ENCODE peak calls at places on chromosomes 2 and 18, in seven cellular contexts. One of them, this sample, is unnamed. For H3K4me1 and H3K9me3, the result is how much of the 10 kb centered on the place peaks cover.

GRCh38 chr2:76748581-76749296 is 773.4 kb downstream of the LRRTM4 start:
- DNase-seq in psoas muscle: no peak
- DNase-seq in right atrium auricular region: no peak
- DNase-seq in stomach: no peak
- DNase-seq in K562: no peak
- DNase-seq in colonic mucosa: no peak
- DNase-seq in left ventricle myocardium inferior: no peak
- DNase-seq in this sample: peak

GRCh38 chr2:62254424-62255266 is 58.7 kb downstream of the B3GNT2 start:
- DNase-seq in psoas muscle: no peak
- DNase-seq in right atrium auricular region: no peak
- DNase-seq in stomach: no peak
- DNase-seq in K562: no peak
- DNase-seq in colonic mucosa: no peak
- DNase-seq in left ventricle myocardium inferior: no peak
- DNase-seq in this sample: no peak

GRCh38 chr2:105761931-105762515 is 17.3 kb downstream of the NCK2 start:
- DNase-seq in psoas muscle: no peak
- DNase-seq in right atrium auricular region: no peak
- DNase-seq in stomach: no peak
- DNase-seq in K562: no peak
- DNase-seq in colonic mucosa: no peak
- DNase-seq in left ventricle myocardium inferior: no peak
- DNase-seq in this sample: no peak

GRCh38 chr18:24027156-24027555 is 12.6 kb downstream of the TTC39C start:
- DNase-seq in psoas muscle: peak
- DNase-seq in right atrium auricular region: peak
- DNase-seq in stomach: no peak
- DNase-seq in K562: no peak
- DNase-seq in colonic mucosa: no peak
- DNase-seq in left ventricle myocardium inferior: peak
- DNase-seq in this sample: no peak

GRCh38 chr2:219010162-219010756 is 17.0 kb upstream of the CRYBA2 start:
- DNase-seq in psoas muscle: no peak
- DNase-seq in right atrium auricular region: no peak
- DNase-seq in stomach: no peak
- DNase-seq in K562: peak
- DNase-seq in colonic mucosa: no peak
- DNase-seq in left ventricle myocardium inferior: no peak
- DNase-seq in this sample: peak

GRCh38 chr2:66925128-66925527 is 472.0 kb upstream of the ETAA1 start:
- DNase-seq in psoas muscle: no peak
- DNase-seq in right atrium auricular region: no peak
- DNase-seq in stomach: no peak
- DNase-seq in K562: no peak
- DNase-seq in colonic mucosa: no peak
- DNase-seq in left ventricle myocardium inferior: no peak
- DNase-seq in this sample: no peak

GRCh38 chr2:60383421-60384117 is 169.9 kb downstream of the BCL11A start:
- DNase-seq in psoas muscle: no peak
- DNase-seq in right atrium auricular region: no peak
- DNase-seq in stomach: no peak
- DNase-seq in K562: no peak
- DNase-seq in colonic mucosa: no peak
- DNase-seq in left ventricle myocardium inferior: no peak
- DNase-seq in this sample: no peak

GRCh38 chr2:227052879-227053278 is 111.1 kb downstream of the COL4A4 start:
- DNase-seq in psoas muscle: no peak
- DNase-seq in right atrium auricular region: no peak
- DNase-seq in stomach: no peak
- DNase-seq in K562: no peak
- DNase-seq in colonic mucosa: no peak
- DNase-seq in left ventricle myocardium inferior: no peak
- DNase-seq in this sample: no peak

GRCh38 chr2:143157001-143157798 is 28.0 kb downstream of the ARHGAP15 start:
- DNase-seq in psoas muscle: no peak
- DNase-seq in right atrium auricular region: no peak
- DNase-seq in stomach: no peak
- DNase-seq in K562: no peak
- DNase-seq in colonic mucosa: no peak
- DNase-seq in left ventricle myocardium inferior: no peak
- DNase-seq in this sample: no peak

GRCh38 chr18:70293166-70293565 is 4.3 kb downstream of the SOCS6 start:
- DNase-seq in psoas muscle: no peak
- DNase-seq in right atrium auricular region: no peak
- DNase-seq in stomach: no peak
- DNase-seq in K562: peak
- DNase-seq in colonic mucosa: peak
- DNase-seq in left ventricle myocardium inferior: no peak
- DNase-seq in this sample: peak

GRCh38 chr18:70292628-70293027 is 3.8 kb downstream of the SOCS6 start:
- DNase-seq in psoas muscle: no peak
- DNase-seq in right atrium auricular region: no peak
- DNase-seq in stomach: no peak
- DNase-seq in K562: no peak
- DNase-seq in colonic mucosa: peak
- DNase-seq in left ventricle myocardium inferior: no peak
- DNase-seq in this sample: peak

GRCh38 chr18:70289351-70290330 is 796 bp downstream of the SOCS6 start:
- DNase-seq in psoas muscle: peak
- DNase-seq in right atrium auricular region: no peak
- DNase-seq in stomach: peak
- DNase-seq in K562: peak
- DNase-seq in colonic mucosa: peak
- DNase-seq in left ventricle myocardium inferior: peak
- DNase-seq in this sample: peak

GRCh38 chr18:70290482-70291294 is 1.8 kb downstream of the SOCS6 start:
- DNase-seq in psoas muscle: no peak
- DNase-seq in right atrium auricular region: no peak
- DNase-seq in stomach: no peak
- DNase-seq in K562: peak
- DNase-seq in colonic mucosa: peak
- DNase-seq in left ventricle myocardium inferior: no peak
- DNase-seq in this sample: no peak

DNA sequence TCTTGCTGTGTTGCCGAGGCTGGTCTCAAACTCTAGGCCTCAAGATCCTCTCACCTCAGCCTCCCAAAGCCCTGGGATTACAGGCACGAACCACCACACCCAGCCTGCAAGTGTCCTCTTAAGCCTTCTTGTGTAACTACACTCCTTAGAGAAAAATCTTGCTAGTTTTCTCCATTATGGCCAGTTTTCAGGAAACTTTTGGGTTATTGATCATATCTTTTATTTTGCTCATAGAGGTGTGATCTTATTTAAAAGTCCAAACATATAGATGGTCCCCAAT is 2.4 kb downstream of the SOCS6 start:
- DNase-seq in psoas muscle: no peak
- DNase-seq in right atrium auricular region: no peak
- DNase-seq in stomach: no peak
- DNase-seq in K562: peak
- DNase-seq in colonic mucosa: no peak
- DNase-seq in left ventricle myocardium inferior: no peak
- DNase-seq in this sample: peak
- H3K4me1 ChIP-seq in psoas muscle: half or more
- H3K4me1 ChIP-seq in right atrium auricular region: half or more
- H3K4me1 ChIP-seq in stomach: under half
- H3K4me1 ChIP-seq in K562: under half
- H3K4me1 ChIP-seq in colonic mucosa: under half
- H3K4me1 ChIP-seq in left ventricle myocardium inferior: half or more
- H3K4me1 ChIP-seq in this sample: under half

GRCh38 chr2:100292022-100292580 is 30.2 kb downstream of the LONRF2 start:
- DNase-seq in psoas muscle: peak
- DNase-seq in right atrium auricular region: peak
- DNase-seq in stomach: peak
- DNase-seq in K562: peak
- DNase-seq in colonic mucosa: no peak
- DNase-seq in left ventricle myocardium inferior: no peak
- DNase-seq in this sample: no peak
- TF ChIP-seq CTCF in psoas muscle: no peak
- TF ChIP-seq CTCF in right atrium auricular region: no peak
- TF ChIP-seq CTCF in stomach: no peak
- TF ChIP-seq CTCF in K562: peak
- TF ChIP-seq CTCF in colonic mucosa: no peak
- TF ChIP-seq CTCF in left ventricle myocardium inferior: no peak
- TF ChIP-seq CTCF in this sample: no peak

DNA sequence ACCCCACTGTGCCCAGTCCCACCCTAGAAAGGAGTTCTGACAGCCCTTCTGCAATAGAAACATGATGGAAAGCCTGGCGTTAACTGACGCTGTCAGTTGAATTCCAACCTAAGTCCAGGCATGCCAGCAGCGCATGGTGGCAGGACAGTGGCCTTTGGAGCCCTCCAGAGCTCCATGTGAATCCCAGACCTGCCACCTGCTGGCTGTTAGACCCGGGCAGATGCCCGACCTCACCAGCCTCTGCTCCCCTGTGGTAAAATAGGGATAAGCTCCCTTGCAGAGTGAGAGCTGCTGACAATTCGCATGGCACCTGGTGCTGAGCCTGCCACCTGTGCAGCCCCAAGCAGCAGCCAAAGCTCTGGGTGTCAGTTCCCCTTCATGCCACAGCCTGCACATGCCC is 138.6 kb downstream of the LOXHD1 start:
- DNase-seq in psoas muscle: no peak
- DNase-seq in right atrium auricular region: no peak
- DNase-seq in stomach: no peak
- DNase-seq in K562: no peak
- DNase-seq in colonic mucosa: no peak
- DNase-seq in left ventricle myocardium inferior: peak
- DNase-seq in this sample: no peak
- H3K9me3 ChIP-seq in psoas muscle: under half
- H3K9me3 ChIP-seq in right atrium auricular region: under half
- H3K9me3 ChIP-seq in stomach: under half
- H3K9me3 ChIP-seq in K562: under half
- H3K9me3 ChIP-seq in colonic mucosa: under half
- H3K9me3 ChIP-seq in left ventricle myocardium inferior: under half
- H3K9me3 ChIP-seq in this sample: under half

DNA sequence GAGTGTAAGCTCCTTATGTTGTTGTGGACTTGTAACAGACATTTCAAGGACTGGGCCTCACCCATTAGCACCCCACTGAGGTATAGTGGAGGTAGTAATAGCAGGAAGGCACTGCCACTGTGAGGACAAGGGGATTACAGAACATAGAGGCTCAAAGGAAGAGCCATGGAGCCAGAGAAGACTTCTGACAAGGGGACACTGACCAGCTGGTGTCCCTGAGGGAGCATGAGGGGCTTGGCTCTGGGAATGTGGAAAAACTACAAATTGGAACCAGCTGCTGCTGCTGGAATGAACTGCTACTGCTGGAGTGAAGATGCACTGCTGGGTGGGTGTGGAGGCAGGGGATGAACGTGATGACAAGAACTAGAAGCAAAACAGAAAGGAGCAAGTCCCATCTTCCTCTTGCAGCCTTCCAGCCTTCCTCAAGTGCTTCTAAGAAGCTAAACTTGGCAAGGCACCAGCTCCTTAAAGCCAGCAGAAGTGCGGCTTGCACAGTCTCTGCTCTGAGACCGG is 167.3 kb upstream of the NOSTRIN start:
- DNase-seq in psoas muscle: peak
- DNase-seq in right atrium auricular region: peak
- DNase-seq in stomach: peak
- DNase-seq in K562: no peak
- DNase-seq in colonic mucosa: peak
- DNase-seq in left ventricle myocardium inferior: peak
- DNase-seq in this sample: no peak
- H3K4me1 ChIP-seq in psoas muscle: half or more
- H3K4me1 ChIP-seq in right atrium auricular region: half or more
- H3K4me1 ChIP-seq in stomach: under half
- H3K4me1 ChIP-seq in K562: under half
- H3K4me1 ChIP-seq in colonic mucosa: under half
- H3K4me1 ChIP-seq in left ventricle myocardium inferior: half or more
- H3K4me1 ChIP-seq in this sample: under half

GRCh38 chr2:231685349-231686191 is 22.8 kb upstream of the PTMA start:
- DNase-seq in psoas muscle: peak
- DNase-seq in right atrium auricular region: no peak
- DNase-seq in stomach: no peak
- DNase-seq in K562: no peak
- DNase-seq in colonic mucosa: no peak
- DNase-seq in left ventricle myocardium inferior: no peak
- DNase-seq in this sample: no peak
- TF ChIP-seq CTCF in psoas muscle: no peak
- TF ChIP-seq CTCF in right atrium auricular region: no peak
- TF ChIP-seq CTCF in stomach: no peak
- TF ChIP-seq CTCF in K562: peak
- TF ChIP-seq CTCF in colonic mucosa: no peak
- TF ChIP-seq CTCF in left ventricle myocardium inferior: no peak
- TF ChIP-seq CTCF in this sample: no peak

GRCh38 chr2:206105541-206105940 is 19.6 kb upstream of the INO80D start:
- DNase-seq in psoas muscle: no peak
- DNase-seq in right atrium auricular region: no peak
- DNase-seq in stomach: no peak
- DNase-seq in K562: no peak
- DNase-seq in colonic mucosa: no peak
- DNase-seq in left ventricle myocardium inferior: no peak
- DNase-seq in this sample: no peak
- H3K9me3 ChIP-seq in psoas muscle: under half
- H3K9me3 ChIP-seq in right atrium auricular region: under half
- H3K9me3 ChIP-seq in stomach: under half
- H3K9me3 ChIP-seq in K562: under half
- H3K9me3 ChIP-seq in colonic mucosa: under half
- H3K9me3 ChIP-seq in left ventricle myocardium inferior: under half
- H3K9me3 ChIP-seq in this sample: under half